ENCODE peak calls at places on chromosomes 3 and 15, in ten cellular contexts. G is T-helper 2 cell; V is activated CD4-positive, alpha-beta T cell treated with anti-CD3 and anti-CD28 coated beads, Interleukin-2, amount 50 U/mL, for 1 hour; X is GM13977; T is psoas muscle; U is neural progenitor cell; R is C1 segment of cervical spinal cord; I is thoracic aorta; S is activated naive CD8-positive, alpha-beta T cell treated with anti-CD3 and anti-CD28 coated beads, Interleukin-2, amount 50 U/mL, for 24 hours; M is GM20000. N is an unnamed sample.

GRCh38 chr3:132090921-132091320 is 56.1 kb upstream of the CPNE4 start:
- DNase-seq in X (no peak), V (no peak), T (no peak), G (no peak), S (no peak), U (no peak), I (no peak), M (no peak), R (no peak), N (no peak)

GRCh38 chr15:75109021-75109690 is 85.8 kb downstream of the PPCDC start:
- DNase-seq in R (no peak), S (no peak), G (no peak), X (no peak), U (no peak), V (no peak), I (no peak), M (no peak), T (no peak), N (no peak)

GRCh38 chr15:98681061-98681460 is 32.7 kb downstream of the IGF1R start:
- DNase-seq in G (no peak), S (no peak), I (no peak), U (no peak), T (no peak), V (no peak), X (no peak), M (no peak), R (no peak), N (no peak)

GRCh38 chr3:36993326-36994283 is at the start of gene MLH1:
- DNase-seq in X (peak; percentile 94), V (peak; percentile 97), I (peak; percentile 100), R (no peak), T (peak; percentile 94), G (peak; percentile 100), U (peak; percentile 99), S (peak; percentile 96), M (peak; percentile 83), N (no peak)

GRCh38 chr3:64318001-64318400 is 92.7 kb upstream of the PRICKLE2 start:
- DNase-seq in M (no peak), T (no peak), X (no peak), U (no peak), R (no peak), V (no peak), S (no peak), I (no peak), G (no peak), N (no peak)

GRCh38 chr3:12345141-12345561 is 56.3 kb downstream of the PPARG start:
- DNase-seq in U (no peak), G (no peak), I (no peak), X (no peak), S (no peak), T (no peak), R (no peak), V (no peak), M (no peak), N (no peak)

GRCh38 chr15:80834402-80834801 is 55.2 kb downstream of the CEMIP start:
- DNase-seq in S (no peak), V (no peak), M (no peak), X (no peak), U (no peak), T (no peak), R (no peak), I (no peak), G (no peak), N (no peak)

GRCh38 chr15:77907824-77908751 is 169.4 kb downstream of the TBC1D2B start:
- DNase-seq in M (no peak), X (peak; percentile 58), G (no peak), I (no peak), V (peak; percentile 43), S (peak; percentile 60), R (no peak), U (peak; percentile 45), T (no peak), N (peak; percentile 64)

GRCh38 chr3:187813198-187813597 is 67.9 kb upstream of the BCL6 start:
- DNase-seq in S (no peak), R (no peak), G (no peak), I (no peak), T (no peak), M (no peak), X (no peak), V (no peak), U (no peak), N (no peak)

GRCh38 chr15:78906310-78906608 is 33.6 kb downstream of the MORF4L1 start:
- DNase-seq in M (no peak), X (no peak), G (no peak), I (peak; percentile 65), V (no peak), T (peak; percentile 64), S (no peak), U (no peak), R (no peak), N (no peak)

N was measured in Kasumi-1.